ENCODE peak calls at places on chromosomes 2 and 18, in four cellular contexts. One of them, this sample, is unnamed.

GRCh38 chr2:196677404-196677803 is 37.9 kb downstream of the CCDC150 start:
- DNase-seq in HepG2: no peak
- DNase-seq in GM12878: no peak
- DNase-seq in K562: no peak
- DNase-seq in this sample: no peak

GRCh38 chr2:106575955-106576354 is 88.8 kb downstream of the CD8B2 start:
- DNase-seq in K562: no peak
- DNase-seq in GM12878: no peak
- DNase-seq in HepG2: no peak
- DNase-seq in this sample: peak; percentile 60

GRCh38 chr2:16321872-16322271 is 343.8 kb downstream of the CYRIA start:
- DNase-seq in HepG2: no peak
- DNase-seq in GM12878: no peak
- DNase-seq in K562: no peak
- DNase-seq in this sample: no peak

GRCh38 chr2:149077861-149078260 is 39.4 kb downstream of the LYPD6B start:
- DNase-seq in K562: no peak
- DNase-seq in GM12878: no peak
- DNase-seq in HepG2: no peak
- DNase-seq in this sample: no peak

GRCh38 chr2:228545041-228545440 is 363.6 kb upstream of the SPHKAP start:
- DNase-seq in GM12878: no peak
- DNase-seq in K562: no peak
- DNase-seq in HepG2: no peak
- DNase-seq in this sample: no peak

GRCh38 chr2:233691443-233692433 is 952 bp upstream of the UGT1A6 start:
- DNase-seq in HepG2: no peak
- DNase-seq in K562: no peak
- DNase-seq in GM12878: no peak
- DNase-seq in this sample: no peak

GRCh38 chr2:109662889-109663288 is 48.7 kb downstream of the SOWAHC start:
- DNase-seq in GM12878: no peak
- DNase-seq in K562: no peak
- DNase-seq in HepG2: peak; percentile 58
- DNase-seq in this sample: no peak

GRCh38 chr2:233125455-233126065 is 65.4 kb downstream of the INPP5D start:
- DNase-seq in HepG2: no peak
- DNase-seq in K562: no peak
- DNase-seq in GM12878: no peak
- DNase-seq in this sample: no peak

GRCh38 chr18:45320724-45321123 is 294.6 kb upstream of the SLC14A2 start:
- DNase-seq in K562: no peak
- DNase-seq in HepG2: no peak
- DNase-seq in GM12878: no peak
- DNase-seq in this sample: no peak

GRCh38 chr2:55010149-55010591 is 40.1 kb downstream of the RTN4 start:
- DNase-seq in K562: peak; percentile 30
- DNase-seq in GM12878: peak; percentile 60
- DNase-seq in HepG2: no peak
- DNase-seq in this sample: no peak

GRCh38 chr2:30074023-30074422 is 72.8 kb upstream of the YPEL5 start:
- DNase-seq in K562: no peak
- DNase-seq in GM12878: no peak
- DNase-seq in HepG2: no peak
- DNase-seq in this sample: no peak

GRCh38 chr2:101205521-101205998 is 47.1 kb upstream of the CNOT11 start:
- DNase-seq in HepG2: peak; percentile 83
- DNase-seq in GM12878: no peak
- DNase-seq in K562: peak; percentile 30
- DNase-seq in this sample: peak; percentile 41

DNA sequence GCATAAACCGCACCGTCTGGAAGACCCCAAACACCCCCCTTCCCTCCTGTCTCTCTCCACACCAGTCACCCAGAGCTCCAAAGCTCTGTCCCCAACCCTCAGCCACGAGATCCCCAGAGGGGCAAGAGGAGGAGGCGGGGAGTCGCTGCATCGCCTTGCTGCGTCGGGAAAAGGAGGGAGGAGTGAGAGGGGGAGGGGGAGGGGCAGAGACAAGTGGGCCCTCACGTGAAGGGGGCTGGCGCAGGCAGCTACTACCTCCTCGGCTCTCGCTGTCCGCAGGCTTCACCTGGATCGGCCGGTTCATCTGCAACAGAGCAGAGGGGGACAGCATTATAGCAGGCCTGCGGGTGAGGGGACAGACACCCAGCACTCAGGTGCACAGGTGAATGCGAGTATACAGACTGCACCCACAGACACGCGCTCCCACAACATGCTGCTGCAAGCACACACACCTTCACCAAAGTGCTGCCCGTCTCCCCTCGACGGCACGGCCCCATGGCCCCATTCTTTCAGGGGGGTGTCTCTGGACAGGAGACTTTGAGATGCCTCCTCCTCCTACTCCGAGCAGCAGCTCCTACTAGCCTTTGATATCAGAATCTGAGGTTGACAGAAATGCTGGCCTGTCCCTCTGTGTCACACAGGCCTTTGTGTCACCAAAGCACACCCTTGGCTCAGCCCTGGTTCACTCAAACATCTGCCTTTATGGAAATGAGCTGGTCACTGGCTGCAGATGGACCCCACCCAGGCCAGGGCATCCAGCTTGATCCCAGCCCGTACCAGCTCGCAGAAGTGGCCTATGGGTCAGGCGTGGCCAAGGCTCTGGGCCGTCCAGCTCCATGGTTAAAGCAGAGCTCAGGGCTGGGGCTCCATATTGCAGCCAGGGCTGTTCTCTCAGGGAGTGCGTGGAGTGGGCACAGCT is 243.8 kb downstream of the CELF4 start:
- DNase-seq in HepG2: no peak
- DNase-seq in GM12878: no peak
- DNase-seq in K562: no peak
- DNase-seq in this sample: peak; percentile 34
- TF ChIP-seq NR2C2 in HepG2: no peak
- TF ChIP-seq NR2C2 in GM12878: no peak
- TF ChIP-seq NR2C2 in K562: no peak
- TF ChIP-seq NR2C2 in this sample: no peak

DNA sequence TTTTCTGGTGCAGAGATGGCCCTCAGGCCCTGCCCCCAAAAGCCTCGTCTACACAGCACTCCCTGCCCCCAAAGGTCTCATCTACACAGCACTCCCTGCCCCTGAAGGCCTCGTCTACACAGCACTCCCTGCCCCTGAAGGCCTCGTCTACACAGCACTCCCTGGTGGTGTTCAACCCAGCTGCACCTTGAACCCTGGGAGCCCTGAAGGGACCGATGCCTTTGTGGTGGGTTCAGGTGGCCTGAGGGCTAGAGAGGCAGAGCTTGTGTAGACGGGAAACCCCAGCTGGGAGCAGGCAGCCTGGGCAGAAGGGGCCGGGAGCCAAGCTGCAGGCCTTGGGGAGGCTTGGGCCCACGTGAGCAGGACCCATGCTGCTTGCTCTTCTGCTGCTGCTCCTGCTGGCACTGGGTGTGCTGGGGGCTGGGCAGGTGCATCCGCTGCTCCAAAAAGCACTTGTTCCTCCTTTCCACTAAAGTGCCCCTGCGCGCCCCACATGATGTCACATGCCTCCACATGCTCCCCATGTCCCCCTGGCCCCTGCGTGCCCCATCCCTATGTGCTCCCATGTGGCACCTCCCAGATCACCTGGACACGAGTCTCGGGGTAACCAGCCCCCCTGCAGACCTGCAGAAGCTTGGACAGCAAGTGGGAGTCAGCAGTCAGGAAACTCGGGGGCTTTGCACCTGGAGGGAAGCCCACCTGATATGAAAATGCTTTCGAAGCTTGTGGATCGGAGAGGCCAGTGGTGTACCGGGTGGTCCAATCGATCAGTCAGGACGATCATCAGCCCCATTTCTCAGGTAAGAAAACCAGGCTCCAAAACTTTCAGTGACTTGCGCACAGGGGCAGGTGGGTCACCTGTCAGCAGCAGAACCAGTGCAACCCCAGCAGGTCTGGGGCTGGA is 94.9 kb upstream of the CTDP1 start:
- DNase-seq in GM12878: no peak
- DNase-seq in K562: no peak
- DNase-seq in HepG2: no peak
- DNase-seq in this sample: no peak
- TF ChIP-seq ESRRA in GM12878: no peak
- TF ChIP-seq ESRRA in K562: no peak
- TF ChIP-seq ESRRA in HepG2: no peak
- TF ChIP-seq ESRRA in this sample: no peak

DNA sequence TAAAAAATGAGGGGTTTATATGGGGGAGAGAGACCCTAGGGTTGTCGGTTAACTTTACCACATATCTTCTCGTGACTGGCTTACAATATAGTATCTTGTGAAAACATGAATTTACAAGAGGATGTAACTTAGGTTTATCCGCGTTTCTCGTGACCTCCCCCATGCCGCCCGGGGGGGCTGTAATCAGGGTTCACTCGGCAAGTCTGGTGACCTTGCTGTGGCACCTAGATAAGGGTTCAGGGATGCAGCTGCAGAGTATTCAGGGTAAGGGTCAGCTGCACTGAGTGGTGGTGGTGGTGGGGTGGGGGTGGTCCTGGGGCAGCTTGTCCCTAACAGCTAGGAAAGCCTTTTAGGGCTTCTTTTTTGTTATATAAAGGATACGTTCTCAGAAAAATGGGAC is 112.3 kb downstream of the LYPD1 start:
- DNase-seq in HepG2: no peak
- DNase-seq in GM12878: no peak
- DNase-seq in K562: no peak
- DNase-seq in this sample: no peak
- TF ChIP-seq NR2C2 in HepG2: no peak
- TF ChIP-seq NR2C2 in GM12878: no peak
- TF ChIP-seq NR2C2 in K562: no peak
- TF ChIP-seq NR2C2 in this sample: no peak

GRCh38 chr2:58635801-58636375 is 394.8 kb upstream of the FANCL start:
- DNase-seq in GM12878: no peak
- DNase-seq in HepG2: no peak
- DNase-seq in K562: no peak
- DNase-seq in this sample: no peak

GRCh38 chr2:58629720-58630119 is 388.6 kb upstream of the FANCL start:
- DNase-seq in K562: no peak
- DNase-seq in GM12878: no peak
- DNase-seq in HepG2: no peak
- DNase-seq in this sample: no peak

GRCh38 chr2:58634653-58635347 is 393.7 kb upstream of the FANCL start:
- DNase-seq in GM12878: no peak
- DNase-seq in HepG2: no peak
- DNase-seq in K562: no peak
- DNase-seq in this sample: no peak

GRCh38 chr2:58638256-58638795 is 397.2 kb upstream of the FANCL start:
- DNase-seq in K562: no peak
- DNase-seq in HepG2: no peak
- DNase-seq in GM12878: no peak
- DNase-seq in this sample: no peak

DNA sequence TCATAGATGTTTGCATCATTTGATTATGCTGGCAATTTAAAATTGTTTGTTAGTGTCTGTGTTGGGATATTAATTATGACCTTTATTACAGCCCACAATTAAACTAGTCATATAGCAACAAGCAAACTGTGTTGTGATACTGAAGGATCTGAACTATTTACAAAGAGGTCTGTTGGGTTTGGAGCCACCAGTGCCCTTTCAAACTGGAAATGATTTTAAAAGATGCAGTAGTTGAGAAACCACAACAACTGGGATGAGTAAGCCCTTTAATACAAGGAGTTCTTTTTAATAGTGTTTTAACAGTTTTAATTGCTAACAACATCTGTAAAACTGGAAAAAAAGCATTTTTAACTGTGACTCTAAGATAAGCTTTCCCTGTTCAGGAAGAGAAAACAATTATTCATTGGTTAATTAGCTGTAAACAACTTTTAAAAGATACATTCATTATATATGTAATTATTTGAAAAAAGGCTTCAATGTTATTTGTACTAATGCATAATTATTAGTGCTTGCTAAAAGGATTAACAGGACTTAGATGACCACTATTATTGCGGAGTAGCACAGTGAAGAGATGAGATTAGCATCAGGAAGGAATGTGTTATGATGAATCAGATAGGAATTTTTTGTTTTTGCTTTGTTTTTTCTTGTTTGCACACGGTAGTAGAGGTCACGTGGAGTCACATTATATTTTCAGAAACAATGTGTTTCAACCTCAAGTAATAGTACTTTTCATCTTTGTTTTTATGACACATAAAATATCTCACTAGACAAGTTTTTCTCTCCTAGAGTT is 392.6 kb upstream of the FANCL start:
- DNase-seq in K562: no peak
- DNase-seq in HepG2: peak; percentile 14
- DNase-seq in GM12878: no peak
- DNase-seq in this sample: no peak
- TF ChIP-seq ESRRA in K562: no peak
- TF ChIP-seq ESRRA in HepG2: no peak
- TF ChIP-seq ESRRA in GM12878: no peak
- TF ChIP-seq ESRRA in this sample: no peak

GRCh38 chr2:26786207-26787023 is 559 bp downstream of the CENPA start:
- DNase-seq in GM12878: no peak
- DNase-seq in K562: no peak
- DNase-seq in HepG2: no peak
- DNase-seq in this sample: peak; percentile 33
- TF ChIP-seq NR2C2 in GM12878: no peak
- TF ChIP-seq NR2C2 in K562: no peak
- TF ChIP-seq NR2C2 in HepG2: no peak
- TF ChIP-seq NR2C2 in this sample: no peak

GRCh38 chr2:165369131-165369935 is 100.2 kb upstream of the CSRNP3 start:
- DNase-seq in GM12878: no peak
- DNase-seq in K562: no peak
- DNase-seq in HepG2: no peak
- DNase-seq in this sample: no peak

GRCh38 chr2:165371356-165371755 is 98.1 kb upstream of the CSRNP3 start:
- DNase-seq in K562: no peak
- DNase-seq in GM12878: no peak
- DNase-seq in HepG2: no peak
- DNase-seq in this sample: no peak

GRCh38 chr2:165369936-165370296 is 99.6 kb upstream of the CSRNP3 start:
- DNase-seq in HepG2: no peak
- DNase-seq in K562: no peak
- DNase-seq in GM12878: no peak
- DNase-seq in this sample: no peak

GRCh38 chr2:165376571-165376975 is 92.9 kb upstream of the CSRNP3 start:
- DNase-seq in HepG2: no peak
- DNase-seq in K562: no peak
- DNase-seq in GM12878: no peak
- DNase-seq in this sample: no peak

DNA sequence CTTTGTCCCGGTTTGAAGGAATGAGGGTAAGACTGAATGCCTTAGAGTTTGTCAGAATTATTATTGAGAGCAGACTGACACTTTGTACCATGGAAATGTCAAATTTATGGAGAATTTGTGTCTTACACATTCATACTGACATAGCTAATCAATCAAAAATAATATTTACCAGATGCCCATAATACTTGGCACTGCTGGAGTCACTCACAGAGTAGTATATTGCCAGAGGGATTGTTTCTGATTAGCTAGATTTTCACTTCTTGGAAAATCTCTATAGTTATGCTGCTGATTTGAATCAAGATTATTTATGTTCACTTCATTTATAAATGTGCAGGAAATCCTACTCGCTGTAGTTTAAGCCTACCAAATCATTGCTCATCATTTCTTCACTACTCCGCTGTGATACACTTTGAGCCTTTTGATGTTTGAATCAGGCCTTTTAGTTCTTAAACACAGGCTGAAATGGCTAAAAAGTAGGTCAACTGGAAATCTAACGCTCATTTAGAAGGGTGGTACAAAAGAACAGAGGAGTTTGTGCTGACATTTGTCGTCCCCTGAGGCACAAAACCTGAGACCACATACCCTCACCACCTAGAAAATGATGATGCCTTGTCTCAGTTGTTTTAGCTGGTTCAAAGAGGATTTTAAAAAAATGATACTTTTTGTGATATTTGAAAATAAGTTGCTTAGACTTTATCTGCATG is 96.0 kb upstream of the CSRNP3 start:
- DNase-seq in HepG2: no peak
- DNase-seq in GM12878: no peak
- DNase-seq in K562: no peak
- DNase-seq in this sample: no peak
- TF ChIP-seq ESRRA in HepG2: no peak
- TF ChIP-seq ESRRA in GM12878: no peak
- TF ChIP-seq ESRRA in K562: no peak
- TF ChIP-seq ESRRA in this sample: no peak